ENCODE peak calls at places on chromosomes 2 and 18, in ten cellular contexts. I is lower lobe of right lung; F is GM12865; O is fibroblast of the aortic adventitia; Y is vagina; N is uterus; C is IMR-90; D is Peyer's patch; J is CD8-positive, alpha-beta T cell; Z is GM12864. Q is an unnamed sample.

GRCh38 chr2:119491776-119492525 is 32.3 kb downstream of the SCTR start:
- DNase-seq in I (no peak), F (no peak), O (peak), Y (no peak), N (no peak), C (peak), D (peak), J (no peak), Z (no peak), Q (peak)

GRCh38 chr2:217510790-217511291 is 492.0 kb downstream of the TNS1 start:
- DNase-seq in I (no peak), F (peak), O (peak), Y (no peak), N (peak), C (peak), D (peak), J (peak), Z (peak), Q (peak)

GRCh38 chr2:176246324-176246723 is 22.9 kb upstream of the MTX2 start:
- DNase-seq in I (no peak), F (no peak), O (no peak), Y (no peak), N (no peak), C (no peak), D (no peak), J (no peak), Z (no peak), Q (no peak)

GRCh38 chr2:204608261-204608660 is 63.0 kb downstream of the PARD3B start:
- DNase-seq in I (no peak), F (no peak), O (peak), Y (no peak), N (peak), C (peak), D (no peak), J (no peak), Z (no peak), Q (peak)

GRCh38 chr2:151616760-151617339 is 117.4 kb downstream of the NEB start:
- DNase-seq in I (no peak), F (no peak), O (no peak), Y (no peak), N (no peak), C (no peak), D (no peak), J (no peak), Z (no peak), Q (no peak)

GRCh38 chr2:31429759-31430438 is 15.4 kb upstream of the XDH start:
- DNase-seq in I (no peak), F (peak), O (peak), Y (no peak), N (no peak), C (peak), D (peak), J (peak), Z (no peak), Q (no peak)

GRCh38 chr18:63975632-63976031 is 5.8 kb downstream of the SERPINB8 start:
- DNase-seq in I (no peak), F (no peak), O (no peak), Y (no peak), N (no peak), C (no peak), D (no peak), J (no peak), Z (no peak), Q (no peak)

GRCh38 chr2:120219291-120219690 is 3.9 kb downstream of the TMEM185B start:
- DNase-seq in I (no peak), F (no peak), O (no peak), Y (no peak), N (no peak), C (no peak), D (peak), J (no peak), Z (no peak), Q (no peak)

GRCh38 chr18:36468161-36468560 is 170.6 kb downstream of the FHOD3 start:
- DNase-seq in I (no peak), F (no peak), O (no peak), Y (no peak), N (no peak), C (no peak), D (no peak), J (no peak), Z (no peak), Q (no peak)

GRCh38 chr2:145108385-145108784 is 588.5 kb upstream of the ZEB2 start:
- DNase-seq in I (no peak), F (no peak), O (no peak), Y (no peak), N (no peak), C (peak), D (no peak), J (no peak), Z (no peak), Q (no peak)

GRCh38 chr2:143402462-143402861 is 273.2 kb downstream of the ARHGAP15 start:
- DNase-seq in I (no peak), F (no peak), O (no peak), Y (no peak), N (no peak), C (no peak), D (no peak), J (no peak), Z (no peak), Q (no peak)

GRCh38 chr18:46220116-46220515 is 115.9 kb downstream of the HAUS1 start:
- DNase-seq in I (no peak), F (no peak), O (peak), Y (no peak), N (no peak), C (peak), D (no peak), J (no peak), Z (no peak), Q (peak)

GRCh38 chr2:26615336-26616031 is 25.7 kb downstream of the CIB4 start:
- DNase-seq in I (peak), F (peak), O (peak), Y (no peak), N (no peak), C (no peak), D (peak), J (no peak), Z (no peak), Q (no peak)

GRCh38 chr18:75896865-75897264 is 469.4 kb upstream of the SMIM21 start:
- DNase-seq in I (no peak), F (no peak), O (no peak), Y (no peak), N (no peak), C (no peak), D (no peak), J (no peak), Z (no peak), Q (no peak)

GRCh38 chr2:72367530-72368225 is 220.0 kb upstream of the CYP26B1 start:
- DNase-seq in I (peak), F (no peak), O (peak), Y (no peak), N (no peak), C (peak), D (no peak), J (no peak), Z (no peak), Q (peak)

GRCh38 chr2:120511546-120512320 is 165.8 kb downstream of the INHBB start:
- DNase-seq in I (no peak), F (no peak), O (no peak), Y (no peak), N (no peak), C (no peak), D (peak), J (no peak), Z (no peak), Q (no peak)

GRCh38 chr2:232436381-232437129 is 19.4 kb upstream of the ALPI start:
- DNase-seq in I (peak), F (no peak), O (no peak), Y (no peak), N (no peak), C (no peak), D (peak), J (no peak), Z (no peak), Q (no peak)

GRCh38 chr2:29212009-29212408 is 96.8 kb downstream of the CLIP4 start:
- DNase-seq in I (no peak), F (no peak), O (no peak), Y (no peak), N (no peak), C (no peak), D (no peak), J (no peak), Z (no peak), Q (peak)
- TF ChIP-seq CTCF in I (no peak), F (no peak), O (no peak), Y (no peak), N (no peak), C (no peak), D (no peak), J (no peak), Z (no peak), Q (no peak)

GRCh38 chr2:115165529-115166109 is 723.2 kb downstream of the DPP10 start:
- DNase-seq in I (no peak), F (peak), O (peak), Y (no peak), N (no peak), C (peak), D (no peak), J (no peak), Z (no peak), Q (no peak)

GRCh38 chr2:115160523-115161521 is 718.4 kb downstream of the DPP10 start:
- DNase-seq in I (no peak), F (no peak), O (no peak), Y (no peak), N (no peak), C (no peak), D (peak), J (no peak), Z (no peak), Q (no peak)

GRCh38 chr2:115162454-115163293 is 720.2 kb downstream of the DPP10 start:
- DNase-seq in I (no peak), F (no peak), O (no peak), Y (no peak), N (no peak), C (no peak), D (no peak), J (no peak), Z (no peak), Q (no peak)

GRCh38 chr2:115163572-115163971 is 721.1 kb downstream of the DPP10 start:
- DNase-seq in I (no peak), F (no peak), O (no peak), Y (no peak), N (no peak), C (no peak), D (no peak), J (no peak), Z (no peak), Q (no peak)

DNA sequence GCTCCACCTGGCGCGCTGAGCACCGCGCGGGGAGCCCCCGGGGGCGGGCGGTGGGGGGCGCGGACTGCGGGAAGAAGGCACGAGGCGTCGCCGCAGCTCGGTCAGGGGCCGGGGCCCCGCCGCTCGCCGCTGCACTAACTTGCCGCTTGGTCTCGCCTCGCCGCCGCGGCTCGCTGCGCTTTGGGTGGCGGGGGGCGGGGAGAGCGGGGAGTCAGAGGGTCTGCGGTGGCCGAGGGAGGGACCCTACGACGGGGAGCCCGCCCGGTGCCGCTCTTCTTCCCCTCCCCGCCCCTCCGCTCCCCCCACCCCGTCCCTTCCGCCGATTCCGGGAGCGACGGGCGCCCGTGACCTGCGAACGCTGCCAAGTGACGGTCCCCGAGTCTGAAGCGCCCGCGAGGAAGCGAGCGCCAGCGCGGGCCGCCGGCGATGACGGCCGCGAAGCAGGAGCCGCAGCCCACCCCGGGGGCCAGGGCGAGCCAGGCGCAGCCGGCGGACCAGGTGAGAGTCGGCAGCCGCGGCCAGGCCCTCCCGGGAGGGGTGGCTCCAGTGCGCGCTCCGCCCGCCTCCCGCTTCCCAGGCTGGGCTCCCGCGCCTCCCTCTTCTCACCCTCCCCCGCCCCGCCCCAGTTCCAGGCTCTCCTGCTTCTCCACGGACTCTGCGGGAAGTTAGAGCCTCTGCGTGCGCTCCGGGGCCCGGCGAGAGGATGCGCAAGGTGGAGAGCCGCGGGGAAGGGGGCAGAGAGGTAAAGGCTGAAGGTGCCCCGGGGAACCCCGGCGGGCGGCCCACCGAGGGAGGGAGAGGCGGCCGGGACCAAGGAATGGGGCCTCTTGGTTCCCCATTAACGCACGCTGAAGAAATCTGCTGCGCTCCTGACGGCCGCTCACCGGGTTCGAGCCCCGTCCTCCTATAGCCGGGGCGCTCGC is 719.4 kb downstream of the DPP10 start:
- DNase-seq in I (no peak), F (no peak), O (no peak), Y (no peak), N (no peak), C (no peak), D (peak), J (no peak), Z (no peak), Q (no peak)
- H3K4me3 ChIP-seq in I (peak), F (no peak), O (no peak), Y (no peak), N (no peak), C (no peak), D (peak), J (no peak), Z (no peak), Q (no peak)

GRCh38 chr2:10788855-10789254 is 23.7 kb downstream of the PDIA6 start:
- DNase-seq in I (no peak), F (no peak), O (no peak), Y (no peak), N (no peak), C (no peak), D (no peak), J (no peak), Z (no peak), Q (no peak)

GRCh38 chr2:10785260-10785659 is 27.3 kb downstream of the PDIA6 start:
- DNase-seq in I (no peak), F (no peak), O (no peak), Y (no peak), N (no peak), C (no peak), D (no peak), J (no peak), Z (no peak), Q (no peak)

GRCh38 chr2:10786240-10786982 is 26.2 kb downstream of the PDIA6 start:
- DNase-seq in I (no peak), F (no peak), O (no peak), Y (no peak), N (no peak), C (no peak), D (no peak), J (no peak), Z (no peak), Q (no peak)

GRCh38 chr2:10784719-10785118 is 27.9 kb downstream of the PDIA6 start:
- DNase-seq in I (no peak), F (no peak), O (no peak), Y (no peak), N (no peak), C (no peak), D (no peak), J (no peak), Z (no peak), Q (no peak)

GRCh38 chr2:10787176-10787968 is 25.2 kb downstream of the PDIA6 start:
- DNase-seq in I (no peak), F (peak), O (peak), Y (no peak), N (no peak), C (no peak), D (no peak), J (peak), Z (no peak), Q (no peak)
- TF ChIP-seq CTCF in I (no peak), F (peak), O (peak), Y (no peak), N (no peak), C (no peak), D (no peak), J (no peak), Z (peak), Q (peak)

DNA sequence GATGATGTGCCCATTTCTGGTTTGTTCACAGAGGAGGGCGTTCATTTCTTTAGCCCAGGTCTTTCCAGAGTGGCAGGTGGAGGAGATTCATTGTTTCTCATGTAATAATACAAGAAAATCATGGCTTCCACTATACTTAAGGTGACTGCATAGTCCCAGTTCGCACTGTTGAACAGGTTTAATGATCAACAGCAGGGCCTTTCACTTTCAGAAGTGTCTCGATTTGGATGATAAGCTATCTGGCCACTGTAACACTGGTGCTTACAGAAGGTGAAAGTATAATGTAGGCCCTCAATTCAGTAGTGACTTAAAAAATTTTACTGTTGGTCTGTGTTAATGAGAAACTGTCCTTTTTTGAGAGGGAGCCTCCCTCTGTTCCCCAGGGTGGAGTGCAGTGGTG is 1.4 kb downstream of the RMC1 start:
- DNase-seq in I (no peak), F (peak), O (no peak), Y (no peak), N (no peak), C (no peak), D (no peak), J (no peak), Z (no peak), Q (no peak)
- H3K4me3 ChIP-seq in I (peak), F (peak), O (peak), Y (peak), N (no peak), C (no peak), D (peak), J (peak), Z (peak), Q (peak)

GRCh38 chr18:6406075-6406909 is 8.4 kb downstream of the L3MBTL4 start:
- DNase-seq in I (no peak), F (no peak), O (no peak), Y (no peak), N (no peak), C (peak), D (no peak), J (no peak), Z (no peak), Q (peak)

GRCh38 chr18:6405237-6406074 is 9.3 kb downstream of the L3MBTL4 start:
- DNase-seq in I (no peak), F (no peak), O (no peak), Y (no peak), N (no peak), C (no peak), D (no peak), J (no peak), Z (no peak), Q (no peak)

GRCh38 chr18:6404834-6405233 is 9.9 kb downstream of the L3MBTL4 start:
- DNase-seq in I (no peak), F (no peak), O (no peak), Y (no peak), N (no peak), C (no peak), D (no peak), J (no peak), Z (no peak), Q (no peak)

GRCh38 chr18:6397931-6398566 is 16.7 kb downstream of the L3MBTL4 start:
- DNase-seq in I (no peak), F (no peak), O (no peak), Y (no peak), N (no peak), C (no peak), D (no peak), J (no peak), Z (no peak), Q (no peak)

GRCh38 chr18:6401687-6402086 is 13.0 kb downstream of the L3MBTL4 start:
- DNase-seq in I (no peak), F (no peak), O (no peak), Y (no peak), N (no peak), C (no peak), D (no peak), J (no peak), Z (no peak), Q (no peak)
- TF ChIP-seq CTCF in I (no peak), F (peak), O (no peak), Y (no peak), N (no peak), C (peak), D (no peak), J (no peak), Z (peak), Q (no peak)

DNA sequence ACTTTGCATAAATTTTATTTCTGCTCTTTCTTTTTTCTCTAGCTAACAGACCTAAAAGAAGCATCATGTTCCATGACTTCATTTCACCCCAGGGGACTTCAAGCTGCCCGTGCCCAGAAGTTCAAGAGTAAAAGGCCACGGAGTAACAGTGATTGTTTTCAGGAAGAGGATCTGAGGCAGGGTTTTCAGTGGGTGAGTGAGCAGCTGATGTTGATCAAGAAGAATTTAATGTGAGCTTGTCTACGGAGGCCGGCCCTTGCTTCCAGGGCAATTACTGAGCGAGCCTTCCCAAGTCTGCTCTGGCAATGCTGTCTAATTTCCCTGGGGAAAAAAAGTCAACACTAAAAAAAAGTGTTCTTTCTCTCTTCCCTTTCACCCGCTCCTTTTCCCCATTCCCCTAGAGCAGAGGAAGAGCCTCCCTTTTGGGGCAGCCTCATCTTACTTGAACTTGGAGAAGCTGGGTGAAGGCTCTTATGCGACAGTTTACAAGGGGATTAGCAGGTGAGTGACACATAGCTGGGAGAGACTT is 1.2 kb downstream of the CDK15 start:
- DNase-seq in I (no peak), F (no peak), O (peak), Y (no peak), N (peak), C (peak), D (no peak), J (no peak), Z (no peak), Q (peak)
- H3K4me3 ChIP-seq in I (no peak), F (no peak), O (peak), Y (no peak), N (no peak), C (no peak), D (no peak), J (no peak), Z (no peak), Q (peak)

GRCh38 chr18:61582205-61582710 is 249.0 kb downstream of the CDH20 start:
- DNase-seq in I (no peak), F (no peak), O (peak), Y (no peak), N (no peak), C (no peak), D (no peak), J (no peak), Z (no peak), Q (no peak)
- TF ChIP-seq CTCF in I (no peak), F (no peak), O (no peak), Y (no peak), N (no peak), C (no peak), D (no peak), J (peak), Z (no peak), Q (no peak)

DNA sequence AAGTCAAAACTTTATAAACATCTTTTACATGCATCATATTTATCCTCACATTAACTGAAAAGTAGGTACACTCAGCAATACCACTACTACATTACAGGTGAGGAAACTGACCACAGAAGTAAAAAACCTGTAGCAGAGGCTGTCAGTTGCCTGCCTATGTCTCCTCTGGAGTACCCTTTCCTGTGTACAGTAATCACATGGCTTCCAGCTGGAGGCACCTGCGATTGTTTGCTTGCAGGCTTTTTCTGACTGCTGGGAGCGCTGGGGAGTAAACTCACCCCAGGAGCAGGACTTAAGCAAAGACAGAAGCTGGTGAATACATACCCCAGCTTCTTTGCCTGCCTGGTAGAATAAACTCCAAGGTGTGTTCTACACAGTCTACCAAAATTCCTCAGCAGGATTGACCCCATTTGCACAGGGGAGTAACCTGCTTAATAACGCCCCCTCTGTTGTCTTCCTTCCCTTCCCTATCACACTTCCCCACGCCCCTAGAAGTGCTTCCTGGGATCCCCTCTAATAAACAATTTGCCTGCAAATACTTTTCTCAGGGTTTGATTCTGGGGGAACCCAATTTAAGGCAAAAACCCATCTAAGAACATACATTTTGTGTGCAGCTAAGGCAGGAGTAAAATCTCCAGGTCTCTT is 138.9 kb downstream of the PTH2R start:
- DNase-seq in I (no peak), F (no peak), O (no peak), Y (no peak), N (no peak), C (no peak), D (no peak), J (no peak), Z (no peak), Q (no peak)
- H3K4me3 ChIP-seq in I (no peak), F (no peak), O (no peak), Y (no peak), N (no peak), C (no peak), D (no peak), J (no peak), Z (no peak), Q (no peak)